ENCODE peak calls at places on chromosome 5, in four cellular contexts. One of them, this sample, is unnamed.

GRCh38 chr5:137310051-137310730 is 188.9 kb downstream of the SPOCK1 start:
- DNase-seq in GM23248: peak
- DNase-seq in neural progenitor cell: no peak
- DNase-seq in OCI-LY7: no peak
- DNase-seq in this sample: peak

GRCh38 chr5:151612689-151613427 is 21.7 kb upstream of the FAT2 start:
- DNase-seq in GM23248: peak
- DNase-seq in neural progenitor cell: no peak
- DNase-seq in OCI-LY7: no peak
- DNase-seq in this sample: peak

GRCh38 chr5:56523779-56524178 is 290.6 kb upstream of the ANKRD55 start:
- DNase-seq in GM23248: no peak
- DNase-seq in neural progenitor cell: no peak
- DNase-seq in OCI-LY7: no peak
- DNase-seq in this sample: no peak

GRCh38 chr5:74104469-74104868 is 478.5 kb downstream of the ARHGEF28 start:
- DNase-seq in GM23248: no peak
- DNase-seq in neural progenitor cell: no peak
- DNase-seq in OCI-LY7: no peak
- DNase-seq in this sample: no peak

GRCh38 chr5:120150770-120151169 is 313.3 kb upstream of the PRR16 start:
- DNase-seq in GM23248: no peak
- DNase-seq in neural progenitor cell: no peak
- DNase-seq in OCI-LY7: no peak
- DNase-seq in this sample: no peak

GRCh38 chr5:99973779-99974178 is 561.4 kb upstream of the FAM174A start:
- DNase-seq in GM23248: no peak
- DNase-seq in neural progenitor cell: no peak
- DNase-seq in OCI-LY7: no peak
- DNase-seq in this sample: no peak

GRCh38 chr5:139710370-139711066 is 62.4 kb downstream of the CXXC5 start:
- DNase-seq in GM23248: peak
- DNase-seq in neural progenitor cell: peak
- DNase-seq in OCI-LY7: peak
- DNase-seq in this sample: peak

GRCh38 chr5:129963359-129963758 is 59.1 kb downstream of the CHSY3 start:
- DNase-seq in GM23248: peak
- DNase-seq in neural progenitor cell: no peak
- DNase-seq in OCI-LY7: no peak
- DNase-seq in this sample: peak

GRCh38 chr5:33513786-33514185 is 73.0 kb downstream of the TARS1 start:
- DNase-seq in GM23248: peak
- DNase-seq in neural progenitor cell: no peak
- DNase-seq in OCI-LY7: no peak
- DNase-seq in this sample: no peak

GRCh38 chr5:89037090-89037489 is 154.1 kb upstream of the MEF2C start:
- DNase-seq in GM23248: peak
- DNase-seq in neural progenitor cell: no peak
- DNase-seq in OCI-LY7: no peak
- DNase-seq in this sample: no peak

GRCh38 chr5:6143523-6143922 is 234.8 kb downstream of the MED10 start:
- DNase-seq in GM23248: no peak
- DNase-seq in neural progenitor cell: peak
- DNase-seq in OCI-LY7: no peak
- DNase-seq in this sample: no peak

GRCh38 chr5:91007780-91008402 is 375.2 kb downstream of the ARRDC3 start:
- DNase-seq in GM23248: no peak
- DNase-seq in neural progenitor cell: no peak
- DNase-seq in OCI-LY7: no peak
- DNase-seq in this sample: no peak

GRCh38 chr5:169511708-169512107 is 71.9 kb upstream of the SPDL1 start:
- DNase-seq in GM23248: no peak
- DNase-seq in neural progenitor cell: peak
- DNase-seq in OCI-LY7: no peak
- DNase-seq in this sample: no peak

GRCh38 chr5:141485305-141486055 is 650 bp downstream of the PCDHGC4 start:
- DNase-seq in GM23248: peak
- DNase-seq in neural progenitor cell: peak
- DNase-seq in OCI-LY7: no peak
- DNase-seq in this sample: no peak

GRCh38 chr5:153562189-153562588 is 71.7 kb downstream of the GRIA1 start:
- DNase-seq in GM23248: peak
- DNase-seq in neural progenitor cell: no peak
- DNase-seq in OCI-LY7: no peak
- DNase-seq in this sample: no peak

GRCh38 chr5:141354900-141355469 is at the start of gene PCDHGA4:
- DNase-seq in GM23248: peak
- DNase-seq in neural progenitor cell: no peak
- DNase-seq in OCI-LY7: peak
- DNase-seq in this sample: no peak

GRCh38 chr5:146081685-146082084 is 23.7 kb downstream of the PLAC8L1 start:
- DNase-seq in GM23248: no peak
- DNase-seq in neural progenitor cell: no peak
- DNase-seq in OCI-LY7: no peak
- DNase-seq in this sample: no peak

GRCh38 chr5:106288977-106289376 is 1381.8 kb downstream of the EFNA5 start:
- DNase-seq in GM23248: no peak
- DNase-seq in neural progenitor cell: no peak
- DNase-seq in OCI-LY7: no peak
- DNase-seq in this sample: no peak

GRCh38 chr5:74762599-74762998 is 4.3 kb downstream of the GFM2 start:
- DNase-seq in GM23248: peak
- DNase-seq in neural progenitor cell: no peak
- DNase-seq in OCI-LY7: no peak
- DNase-seq in this sample: peak

GRCh38 chr5:33170414-33170813 is 270.4 kb upstream of the TARS1 start:
- DNase-seq in GM23248: peak
- DNase-seq in neural progenitor cell: peak
- DNase-seq in OCI-LY7: peak
- DNase-seq in this sample: no peak

GRCh38 chr5:126444137-126444536 is 20.9 kb downstream of the GRAMD2B start:
- DNase-seq in GM23248: no peak
- DNase-seq in neural progenitor cell: no peak
- DNase-seq in OCI-LY7: no peak
- DNase-seq in this sample: no peak

GRCh38 chr5:17219006-17219422 is 1.6 kb downstream of the BASP1 start:
- DNase-seq in GM23248: peak
- DNase-seq in neural progenitor cell: peak
- DNase-seq in OCI-LY7: peak
- DNase-seq in this sample: peak

GRCh38 chr5:527646-528591 is 3.7 kb upstream of the SLC9A3 start:
- DNase-seq in GM23248: no peak
- DNase-seq in neural progenitor cell: peak
- DNase-seq in OCI-LY7: no peak
- DNase-seq in this sample: no peak

GRCh38 chr5:179278546-179278945 is 66.7 kb downstream of the ADAMTS2 start:
- DNase-seq in GM23248: no peak
- DNase-seq in neural progenitor cell: no peak
- DNase-seq in OCI-LY7: no peak
- DNase-seq in this sample: no peak

GRCh38 chr5:58860680-58861079 is 277.8 kb downstream of the RAB3C start:
- DNase-seq in GM23248: no peak
- DNase-seq in neural progenitor cell: no peak
- DNase-seq in OCI-LY7: no peak
- DNase-seq in this sample: no peak

GRCh38 chr5:140018517-140018916 is 24.6 kb downstream of the NRG2 start:
- DNase-seq in GM23248: no peak
- DNase-seq in neural progenitor cell: no peak
- DNase-seq in OCI-LY7: no peak
- DNase-seq in this sample: no peak

GRCh38 chr5:170302729-170303501 is 5.3 kb upstream of the LCP2 start:
- DNase-seq in GM23248: no peak
- DNase-seq in neural progenitor cell: no peak
- DNase-seq in OCI-LY7: peak
- DNase-seq in this sample: no peak

GRCh38 chr5:178118345-178118744 is 5.0 kb downstream of the N4BP3 start:
- DNase-seq in GM23248: no peak
- DNase-seq in neural progenitor cell: no peak
- DNase-seq in OCI-LY7: peak
- DNase-seq in this sample: no peak

GRCh38 chr5:78801413-78801812 is 152.8 kb upstream of the LHFPL2 start:
- DNase-seq in GM23248: no peak
- DNase-seq in neural progenitor cell: no peak
- DNase-seq in OCI-LY7: no peak
- DNase-seq in this sample: no peak

GRCh38 chr5:37214550-37214949 is 34.6 kb downstream of the CPLANE1 start:
- DNase-seq in GM23248: no peak
- DNase-seq in neural progenitor cell: no peak
- DNase-seq in OCI-LY7: peak
- DNase-seq in this sample: peak

GRCh38 chr5:135185461-135186075 is 151.5 kb upstream of the PITX1 start:
- DNase-seq in GM23248: peak
- DNase-seq in neural progenitor cell: no peak
- DNase-seq in OCI-LY7: no peak
- DNase-seq in this sample: peak

GRCh38 chr5:17411436-17411835 is 86.6 kb upstream of the TAF11L2 start:
- DNase-seq in GM23248: peak
- DNase-seq in neural progenitor cell: no peak
- DNase-seq in OCI-LY7: no peak
- DNase-seq in this sample: no peak

GRCh38 chr5:146761809-146762208 is 116.7 kb downstream of the PPP2R2B start:
- DNase-seq in GM23248: no peak
- DNase-seq in neural progenitor cell: no peak
- DNase-seq in OCI-LY7: no peak
- DNase-seq in this sample: no peak

GRCh38 chr5:22911019-22911418 is 57.9 kb upstream of the CDH12 start:
- DNase-seq in GM23248: no peak
- DNase-seq in neural progenitor cell: no peak
- DNase-seq in OCI-LY7: no peak
- DNase-seq in this sample: no peak

GRCh38 chr5:113230711-113231652 is 203.8 kb downstream of the TSSK1B start:
- DNase-seq in GM23248: peak
- DNase-seq in neural progenitor cell: no peak
- DNase-seq in OCI-LY7: no peak
- DNase-seq in this sample: no peak

GRCh38 chr5:163498886-163499285 is 6.5 kb upstream of the MAT2B start:
- DNase-seq in GM23248: peak
- DNase-seq in neural progenitor cell: no peak
- DNase-seq in OCI-LY7: no peak
- DNase-seq in this sample: peak

GRCh38 chr5:149406203-149406978 is 27.3 kb upstream of the IL17B start:
- DNase-seq in GM23248: peak
- DNase-seq in neural progenitor cell: peak
- DNase-seq in OCI-LY7: no peak
- DNase-seq in this sample: no peak
- TF ChIP-seq EZH2phosphoT487 in GM23248: no peak
- TF ChIP-seq EZH2phosphoT487 in neural progenitor cell: no peak
- TF ChIP-seq EZH2phosphoT487 in OCI-LY7: no peak
- TF ChIP-seq EZH2phosphoT487 in this sample: no peak

DNA sequence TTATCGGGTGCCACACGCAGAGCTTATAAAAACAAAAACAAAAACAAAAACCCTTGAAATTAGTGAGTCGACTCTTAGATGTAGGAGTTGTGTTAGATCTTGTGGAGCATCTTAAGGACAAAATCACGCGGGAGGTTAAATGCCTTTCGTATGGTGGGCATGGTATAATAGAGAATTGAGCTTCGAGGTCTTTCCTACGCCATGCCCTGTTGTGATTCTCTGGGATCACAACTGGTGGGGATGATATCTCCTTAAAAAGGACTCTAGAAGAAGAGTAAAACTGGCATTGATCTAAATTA is 773 bp upstream of the ELL2 start:
- DNase-seq in GM23248: no peak
- DNase-seq in neural progenitor cell: no peak
- DNase-seq in OCI-LY7: no peak
- DNase-seq in this sample: no peak
- H3K27ac ChIP-seq in GM23248: peak
- H3K27ac ChIP-seq in neural progenitor cell: no peak
- H3K27ac ChIP-seq in OCI-LY7: no peak
- H3K27ac ChIP-seq in this sample: peak

DNA sequence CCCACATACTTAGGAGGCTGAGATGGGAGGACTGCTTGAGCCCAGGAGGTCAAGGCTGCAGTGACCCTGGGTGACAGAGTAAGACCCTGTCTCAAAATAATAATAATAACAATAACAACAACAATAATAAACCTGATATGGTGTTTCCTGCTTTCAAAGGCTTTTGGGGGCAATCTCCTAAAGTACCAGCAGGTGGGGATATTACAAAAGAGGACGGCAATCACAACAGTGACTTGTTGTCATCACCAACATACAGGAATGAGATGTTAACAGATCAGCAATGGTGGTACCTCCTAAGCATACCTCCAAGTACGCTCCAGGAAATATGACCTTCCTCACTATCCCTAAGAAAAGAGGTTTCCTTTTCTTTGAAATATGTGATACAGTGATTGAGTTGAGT is 91.1 kb upstream of the RNF180 start:
- DNase-seq in GM23248: peak
- DNase-seq in neural progenitor cell: peak
- DNase-seq in OCI-LY7: peak
- DNase-seq in this sample: peak
- TF ChIP-seq EZH2phosphoT487 in GM23248: no peak
- TF ChIP-seq EZH2phosphoT487 in neural progenitor cell: no peak
- TF ChIP-seq EZH2phosphoT487 in OCI-LY7: no peak
- TF ChIP-seq EZH2phosphoT487 in this sample: no peak

DNA sequence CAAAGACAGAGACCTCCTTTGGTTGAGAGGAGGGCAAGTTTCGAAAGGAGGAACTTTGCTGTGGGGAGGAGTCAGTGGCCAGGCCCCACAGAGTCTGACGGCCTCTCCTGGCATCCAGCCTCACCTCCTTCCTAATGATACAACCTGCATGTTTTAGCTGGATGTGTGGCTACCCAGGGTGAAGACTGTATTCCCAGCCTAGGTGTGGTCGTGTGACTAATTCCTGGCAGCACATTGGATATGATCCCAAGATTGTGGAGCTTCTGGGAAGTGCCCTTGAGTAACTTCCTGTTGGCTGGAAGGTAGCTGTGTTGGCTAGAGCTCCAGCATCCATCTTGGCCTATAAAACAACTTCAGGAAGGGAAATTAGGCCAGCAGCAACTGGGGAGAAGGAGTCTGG is 19.0 kb upstream of the LPCAT1 start:
- DNase-seq in GM23248: peak
- DNase-seq in neural progenitor cell: no peak
- DNase-seq in OCI-LY7: no peak
- DNase-seq in this sample: no peak
- H3K27ac ChIP-seq in GM23248: peak
- H3K27ac ChIP-seq in neural progenitor cell: no peak
- H3K27ac ChIP-seq in OCI-LY7: no peak
- H3K27ac ChIP-seq in this sample: no peak

This sample was measured in hepatocyte.